ENCODE peak calls at places on chromosomes 11 and 22, in four cellular contexts. B is HTR-8/SVneo, Y is bronchial epithelial cell, I is cardiac fibroblast. M is an unnamed sample.
A peak's percentile ranks its signal among the peaks of the same experiment; 100 is the strongest.

GRCh38 chr11:18853086-18853720 is 61.6 kb upstream of the PTPN5 start:
- DNase-seq in I (peak; percentile 32), B (peak; percentile 10), Y (peak; percentile 60), M (peak; percentile 19)

GRCh38 chr11:380996-381395 is 11.7 kb downstream of the B4GALNT4 start:
- DNase-seq in B (no peak), I (no peak), Y (no peak), M (no peak)

GRCh38 chr11:57163160-57163868 is 18.4 kb upstream of the LRRC55 start:
- DNase-seq in Y (peak; percentile 59), I (no peak), B (no peak), M (no peak)

GRCh38 chr11:119685073-119685746 is 43.8 kb downstream of the NECTIN1 start:
- DNase-seq in B (no peak), I (no peak), Y (no peak), M (no peak)

GRCh38 chr11:71247551-71248250 is 4.7 kb downstream of the SHANK2 start:
- DNase-seq in Y (no peak), I (no peak), B (no peak), M (no peak)

GRCh38 chr22:23235425-23235824 is 55.1 kb downstream of the BCR start:
- DNase-seq in I (no peak), B (no peak), Y (no peak), M (no peak)

GRCh38 chr11:63854696-63855095 is 15.8 kb downstream of the MARK2 start:
- DNase-seq in I (no peak), Y (no peak), B (no peak), M (no peak)

GRCh38 chr11:107587306-107587979 is 3.5 kb upstream of the ELMOD1 start:
- DNase-seq in B (no peak), Y (peak; percentile 50), I (peak; percentile 33), M (no peak)

GRCh38 chr11:87148749-87149148 is 111.0 kb downstream of the TMEM135 start:
- DNase-seq in Y (no peak), I (no peak), B (no peak), M (no peak)

GRCh38 chr11:117039897-117040296 is 58.3 kb downstream of the SIK3 start:
- DNase-seq in I (no peak), Y (peak; percentile 79), B (no peak), M (no peak)

GRCh38 chr11:59923813-59924212 is 14.4 kb upstream of the OOSP1 start:
- DNase-seq in Y (no peak), B (no peak), I (peak; percentile 3), M (no peak)

GRCh38 chr22:46349238-46349637 is 13.7 kb downstream of the TRMU start:
- DNase-seq in B (no peak), I (no peak), Y (no peak), M (no peak)

GRCh38 chr11:859394-860131 is 16.9 kb downstream of the TSPAN4 start:
- DNase-seq in B (no peak), I (peak; percentile 96), Y (peak; percentile 67), M (peak; percentile 63)

GRCh38 chr11:105789579-105789978 is 179.7 kb downstream of the GRIA4 start:
- DNase-seq in Y (no peak), I (no peak), B (no peak), M (no peak)